ENCODE peak calls at places on chromosomes 6 and 20, in eight cellular contexts. E is mammary epithelial cell, W is body of pancreas, J is adrenal gland, A is heart right ventricle, V is Peyer's patch, S is right lobe of liver, B is breast epithelium. K is an unnamed sample. For H3K36me3, the result is how much of the 10 kb centered on the place peaks cover.

GRCh38 chr20:56360133-56360898 is 1.5 kb downstream of the FAM210B start:
- DNase-seq in S (peak), E (no peak), J (peak), A (no peak), B (no peak), V (no peak), W (peak), K (no peak)

GRCh38 chr6:134437376-134437775 is 119.5 kb upstream of the SGK1 start:
- DNase-seq in V (no peak), A (no peak), J (no peak), S (no peak), E (peak), B (no peak), W (peak), K (no peak)

GRCh38 chr6:53529324-53530036 is 15.4 kb downstream of the GCLC start:
- DNase-seq in W (no peak), A (no peak), B (no peak), S (no peak), E (no peak), V (no peak), J (no peak), K (no peak)

GRCh38 chr6:127186889-127187288 is 68.4 kb downstream of the RSPO3 start:
- DNase-seq in A (peak), S (peak), V (peak), W (peak), E (peak), J (peak), B (no peak), K (peak)

GRCh38 chr6:80341330-80341729 is 234.9 kb downstream of the BCKDHB start:
- DNase-seq in B (no peak), J (no peak), W (no peak), E (no peak), A (no peak), V (no peak), S (no peak), K (no peak)

GRCh38 chr20:56111951-56112730 is 106.8 kb upstream of the CBLN4 start:
- DNase-seq in V (no peak), J (no peak), W (no peak), E (peak), S (no peak), A (no peak), B (no peak), K (no peak)

GRCh38 chr6:31889331-31889972 is 8.0 kb downstream of the EHMT2 start:
- DNase-seq in E (no peak), S (no peak), B (no peak), A (no peak), V (no peak), J (no peak), W (no peak), K (no peak)

GRCh38 chr20:19743650-19744015 is 14.4 kb upstream of the RIN2 start:
- DNase-seq in E (no peak), S (no peak), A (no peak), V (no peak), B (no peak), J (no peak), W (no peak), K (no peak)

GRCh38 chr20:35619196-35620095 is 3.8 kb downstream of the SPAG4 start:
- DNase-seq in E (peak), B (peak), J (peak), V (peak), A (peak), W (peak), S (peak), K (no peak)

DNA sequence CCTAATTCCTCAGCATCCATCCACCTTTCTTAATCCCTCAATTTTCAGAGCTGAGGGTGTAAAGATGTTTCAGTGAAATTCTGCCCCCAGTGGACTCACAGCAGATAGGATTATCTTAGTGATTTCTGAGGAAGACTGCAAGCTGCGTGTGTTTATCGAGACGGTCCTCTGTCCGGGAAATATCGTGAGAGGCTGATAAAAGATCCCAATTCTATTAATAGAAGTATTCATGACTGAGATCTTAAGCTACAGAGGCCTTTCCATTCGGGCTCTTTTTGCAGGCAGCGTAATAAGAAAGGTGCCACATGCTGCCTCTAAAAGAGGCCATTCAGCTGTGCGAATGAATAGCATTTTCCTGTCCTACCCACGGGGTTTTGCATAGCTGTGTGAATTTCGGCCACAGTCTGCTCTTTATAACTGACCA is 209.0 kb downstream of the ARHGAP18 start:
- DNase-seq in S (no peak), W (no peak), A (no peak), J (no peak), V (no peak), E (no peak), B (no peak), K (no peak)
- TF ChIP-seq CTCF in S (peak), W (peak), A (peak), J (no peak), V (no peak), E (peak), B (peak), K (no peak)

GRCh38 chr6:35183281-35183680 is 30.5 kb upstream of the SCUBE3 start:
- DNase-seq in J (no peak), S (no peak), E (no peak), W (no peak), V (no peak), A (no peak), B (no peak), K (no peak)

GRCh38 chr6:35184580-35185301 is 29.0 kb upstream of the SCUBE3 start:
- DNase-seq in A (no peak), S (no peak), J (no peak), W (no peak), V (no peak), E (no peak), B (no peak), K (no peak)

GRCh38 chr6:35183935-35184334 is 29.8 kb upstream of the SCUBE3 start:
- DNase-seq in E (no peak), B (no peak), S (no peak), A (no peak), J (no peak), W (no peak), V (no peak), K (no peak)

GRCh38 chr6:35181313-35181932 is 32.3 kb upstream of the SCUBE3 start:
- DNase-seq in E (no peak), B (no peak), W (no peak), V (no peak), A (no peak), S (no peak), J (no peak), K (no peak)

GRCh38 chr6:35181933-35182612 is 31.7 kb upstream of the SCUBE3 start:
- DNase-seq in A (peak), V (peak), S (no peak), E (peak), B (peak), W (peak), J (peak), K (peak)
- H3K27ac ChIP-seq in A (peak), V (no peak), S (no peak), E (no peak), B (no peak), W (no peak), J (peak), K (peak)

GRCh38 chr6:125273965-125274364 is 27.8 kb downstream of the HDDC2 start:
- DNase-seq in V (peak), S (no peak), B (peak), W (peak), A (no peak), J (peak), E (peak), K (no peak)
- H3K36me3 ChIP-seq in V (under half), S (under half), B (under half), W (under half), A (under half), J (under half), E (under half), K (under half)

GRCh38 chr6:73134588-73134987 is 90.7 kb downstream of the KHDC1L start:
- DNase-seq in E (no peak), B (no peak), S (peak), W (peak), A (no peak), V (peak), J (no peak), K (no peak)
- TF ChIP-seq CTCF in E (peak), B (no peak), S (no peak), W (no peak), A (no peak), V (no peak), J (no peak), K (no peak)

DNA sequence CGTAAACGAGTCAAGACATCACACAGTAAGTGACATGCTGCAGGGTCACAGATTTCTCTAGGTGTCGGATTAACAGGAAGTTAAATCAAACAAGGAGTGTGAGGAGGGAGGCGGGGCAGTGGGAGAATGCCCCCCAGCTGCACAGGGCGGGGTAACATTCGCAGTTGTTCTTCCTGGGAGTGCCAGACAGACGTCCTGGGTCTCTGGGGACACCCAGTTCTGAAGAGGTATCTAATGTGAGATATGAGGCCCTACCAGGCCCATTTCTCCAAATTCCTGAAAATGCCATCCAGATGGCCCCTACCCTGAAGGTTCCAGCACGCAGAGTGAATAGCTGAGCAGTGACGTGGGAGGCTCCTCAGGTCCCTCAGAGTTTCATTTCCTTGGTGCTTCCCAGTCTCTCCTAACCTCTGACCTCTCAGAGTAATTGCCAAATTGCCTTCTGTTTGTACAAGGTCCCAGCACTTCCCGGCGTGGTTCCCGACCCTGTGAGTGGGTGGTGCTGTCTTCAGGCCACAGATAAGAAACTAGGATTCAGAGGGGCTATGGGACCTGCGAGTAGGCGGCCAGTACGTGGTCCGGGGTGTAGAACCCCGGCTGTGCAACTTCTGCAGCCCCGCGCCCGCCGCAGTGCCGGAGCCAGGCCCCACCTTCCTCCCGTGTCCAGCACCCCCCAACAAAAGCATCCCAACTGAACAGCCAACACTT is 1.8 kb downstream of the RRBP1 start:
- DNase-seq in B (peak), E (peak), W (peak), A (peak), V (peak), S (peak), J (peak), K (peak)
- H3K27ac ChIP-seq in B (peak), E (peak), W (peak), A (peak), V (peak), S (peak), J (peak), K (peak)

DNA sequence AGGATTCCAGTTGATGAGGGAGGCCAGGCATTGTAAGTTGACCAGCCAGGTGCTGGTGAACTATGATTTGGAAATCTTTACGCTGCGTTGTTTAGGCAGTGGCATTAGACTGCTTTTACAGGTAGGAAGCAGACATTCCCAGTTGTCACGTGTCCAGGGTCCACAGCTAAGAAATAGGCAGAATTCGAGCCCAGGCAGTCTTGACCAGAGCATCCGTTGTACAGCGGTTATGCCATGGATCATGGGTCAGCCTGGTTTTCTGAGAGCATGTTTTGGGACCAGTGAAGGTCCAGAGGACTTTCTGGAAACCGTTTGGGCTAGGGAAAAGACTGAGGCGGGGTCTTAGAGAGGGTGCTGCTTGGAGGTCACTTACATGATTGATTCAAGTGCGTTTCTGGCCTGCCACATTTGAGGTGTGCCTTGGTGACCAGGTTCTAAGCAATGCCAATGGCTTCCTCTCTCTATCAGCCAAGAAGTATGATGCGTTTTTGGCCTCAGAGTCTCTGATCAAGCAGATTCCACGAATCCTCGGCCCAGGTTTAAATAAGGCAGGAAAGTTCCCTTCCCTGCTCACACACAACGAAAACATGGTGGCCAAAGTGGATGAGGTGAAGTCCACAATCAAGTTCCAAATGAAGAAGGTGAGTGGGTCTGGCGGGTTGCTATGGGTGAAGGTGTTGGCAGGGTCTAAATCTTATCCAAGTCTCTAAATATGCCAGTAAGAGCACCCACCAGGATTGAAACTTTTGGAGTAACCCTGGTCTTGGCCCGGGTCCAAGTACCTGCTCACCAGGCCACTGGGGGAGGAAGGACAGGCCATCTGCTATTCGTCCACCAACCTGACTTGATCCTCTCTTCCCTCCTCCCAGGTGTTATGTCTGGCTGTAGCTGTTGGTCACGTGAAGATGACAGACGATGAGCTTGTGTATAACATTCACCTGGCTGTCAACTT is 1.8 kb downstream of the RPL10A start:
- DNase-seq in S (no peak), B (no peak), J (no peak), W (no peak), E (peak), A (no peak), V (no peak), K (no peak)
- H3K36me3 ChIP-seq in S (under half), B (under half), J (under half), W (under half), E (under half), A (under half), V (under half), K (under half)

DNA sequence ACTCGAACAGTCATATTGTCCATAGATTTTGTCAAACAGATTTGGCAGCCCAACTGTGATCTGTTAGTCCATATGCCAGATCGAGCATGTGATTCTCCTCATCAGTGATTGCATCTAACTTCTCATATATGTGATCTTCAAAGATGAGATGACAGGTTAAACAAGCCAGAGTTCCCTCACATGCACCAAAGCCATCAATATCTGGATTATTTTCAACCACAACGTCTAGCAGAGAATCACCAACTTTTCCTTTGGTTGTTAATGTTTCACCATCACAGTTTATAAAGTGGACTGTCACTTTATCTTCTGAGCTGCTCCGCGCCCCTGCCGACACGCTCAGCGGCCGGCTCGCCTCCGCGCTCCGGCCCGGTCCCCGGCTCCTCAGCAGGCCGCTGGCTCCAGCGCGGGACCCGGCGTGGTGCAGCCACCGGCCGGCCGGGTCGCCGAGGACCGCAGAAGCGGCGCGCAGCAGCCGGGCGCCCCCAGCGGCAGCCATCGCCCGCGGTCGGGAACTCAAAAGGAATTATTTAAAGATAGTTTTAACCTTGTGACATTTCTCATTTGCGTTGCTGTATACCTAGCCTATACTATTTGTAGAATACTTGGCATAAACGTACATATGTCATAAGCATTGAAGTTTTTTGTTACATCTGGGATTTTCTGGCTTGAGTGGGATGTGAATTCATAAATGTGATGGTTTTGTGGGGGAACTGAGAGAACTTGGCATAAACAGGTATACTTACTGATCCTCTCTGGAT is 40.1 kb upstream of the DYNLRB1 start:
- DNase-seq in A (peak), W (peak), V (peak), B (no peak), E (no peak), J (peak), S (peak), K (no peak)
- TF ChIP-seq CTCF in A (peak), W (no peak), V (peak), B (peak), E (peak), J (peak), S (peak), K (peak)

GRCh38 chr6:33757906-33758305 is 11.2 kb upstream of the IP6K3 start:
- DNase-seq in V (no peak), B (no peak), A (no peak), J (no peak), S (no peak), W (no peak), E (no peak), K (no peak)
- H3K27ac ChIP-seq in V (no peak), B (no peak), A (no peak), J (no peak), S (no peak), W (no peak), E (no peak), K (no peak)